ENCODE peak calls at places on chromosomes 1 and 21, in five cellular contexts. N is EL, M is hippocampal formation, U is WTC11, Y is kidney tubule cell. S is an unnamed sample.
A peak's percentile ranks its signal among the peaks of the same experiment; 100 is the strongest.

GRCh38 chr21:42513151-42513984 is at the start of gene SLC37A1:
- DNase-seq in N (no peak), M (no peak), U (peak; percentile 62), Y (peak; percentile 55), S (peak; percentile 59)

GRCh38 chr1:76867342-76868130 is at the start of gene ST6GALNAC5:
- DNase-seq in N (peak; percentile 71), M (no peak), U (peak; percentile 47), Y (peak; percentile 19), S (no peak)

GRCh38 chr1:25118554-25118953 is 113.7 kb downstream of the SYF2 start:
- DNase-seq in N (no peak), M (no peak), U (no peak), Y (no peak), S (no peak)

GRCh38 chr1:1976031-1976430 is 27.6 kb downstream of the CFAP74 start:
- DNase-seq in N (no peak), M (no peak), U (no peak), Y (no peak), S (no peak)

GRCh38 chr1:53550201-53550741 is 91.1 kb downstream of the DMRTB1 start:
- DNase-seq in N (peak; percentile 41), M (no peak), U (peak; percentile 4), Y (no peak), S (peak; percentile 26)

GRCh38 chr1:25732821-25733220 is 67.2 kb upstream of the SELENON start:
- DNase-seq in N (no peak), M (no peak), U (no peak), Y (no peak), S (no peak)

GRCh38 chr21:38769253-38769780 is 36.4 kb upstream of the ETS2 start:
- DNase-seq in N (peak; percentile 92), M (no peak), U (no peak), Y (peak; percentile 12), S (no peak)

GRCh38 chr1:80994934-80995333 is 805.8 kb upstream of the ADGRL2 start:
- DNase-seq in N (peak; percentile 3), M (no peak), U (no peak), Y (peak; percentile 49), S (no peak)

GRCh38 chr1:246805135-246805716 is 81.0 kb downstream of the SCCPDH start:
- DNase-seq in N (no peak), M (no peak), U (no peak), Y (no peak), S (no peak)

GRCh38 chr1:115224636-115225035 is 113.4 kb downstream of the NGF start:
- DNase-seq in N (no peak), M (no peak), U (no peak), Y (no peak), S (no peak)

GRCh38 chr21:44778499-44778911 is 23.1 kb downstream of the UBE2G2 start:
- DNase-seq in N (no peak), M (no peak), U (no peak), Y (no peak), S (no peak)

GRCh38 chr21:46454142-46454541 is 4.5 kb upstream of the DIP2A start:
- DNase-seq in N (no peak), M (no peak), U (no peak), Y (no peak), S (no peak)

GRCh38 chr1:221741364-221741970 is 422 bp downstream of the DUSP10 start:
- DNase-seq in N (peak; percentile 51), M (no peak), U (peak; percentile 17), Y (no peak), S (peak; percentile 47)

GRCh38 chr1:116909511-116910378 is at the start of gene PTGFRN:
- DNase-seq in N (peak; percentile 65), M (no peak), U (peak; percentile 89), Y (peak; percentile 77), S (peak; percentile 86)

GRCh38 chr1:61951731-61952585 is 209.7 kb downstream of the PATJ start:
- DNase-seq in N (peak; percentile 16), M (no peak), U (no peak), Y (peak; percentile 89), S (no peak)

GRCh38 chr1:101317590-101317989 is 80.8 kb downstream of the S1PR1 start:
- DNase-seq in N (no peak), M (no peak), U (peak; percentile 32), Y (no peak), S (no peak)

GRCh38 chr1:155529109-155529508 is 33.5 kb downstream of the ASH1L start:
- DNase-seq in N (no peak), M (no peak), U (no peak), Y (no peak), S (no peak)

GRCh38 chr1:221912230-221912629 is 170.3 kb upstream of the DUSP10 start:
- DNase-seq in N (peak; percentile 8), M (no peak), U (no peak), Y (peak; percentile 12), S (no peak)

GRCh38 chr21:36640260-36641244 is 58.4 kb upstream of the SIM2 start:
- DNase-seq in N (no peak), M (no peak), U (no peak), Y (no peak), S (no peak)

GRCh38 chr1:212752256-212752933 is 39.2 kb downstream of the NSL1 start:
- DNase-seq in N (peak; percentile 41), M (peak; percentile 43), U (no peak), Y (peak; percentile 4), S (no peak)

GRCh38 chr1:230049731-230050130 is 17.3 kb upstream of the GALNT2 start:
- DNase-seq in N (no peak), M (no peak), U (no peak), Y (no peak), S (no peak)

GRCh38 chr1:100982783-100983182 is 42.8 kb downstream of the DPH5 start:
- DNase-seq in N (no peak), M (no peak), U (no peak), Y (no peak), S (no peak)

GRCh38 chr1:177934927-177935326 is 34.9 kb downstream of the SEC16B start:
- DNase-seq in N (no peak), M (no peak), U (no peak), Y (no peak), S (no peak)

GRCh38 chr1:52552236-52552504 is 722 bp downstream of the TUT4 start:
- DNase-seq in N (peak; percentile 61), M (peak; percentile 41), U (peak; percentile 28), Y (peak; percentile 44), S (no peak)

GRCh38 chr1:184954232-184954995 is 19.9 kb downstream of the NIBAN1 start:
- DNase-seq in N (peak; percentile 28), M (no peak), U (no peak), Y (peak; percentile 51), S (no peak)

GRCh38 chr1:63575340-63575826 is 17.8 kb upstream of the PGM1 start:
- DNase-seq in N (peak; percentile 37), M (no peak), U (no peak), Y (peak; percentile 34), S (no peak)

GRCh38 chr1:53379662-53380002 is 51.8 kb upstream of the LRP8 start:
- DNase-seq in N (no peak), M (no peak), U (no peak), Y (no peak), S (no peak)

S was measured in Right ventricle myocardium superior.